ENCODE peak calls at places on chromosomes 13 and 19, in ten cellular contexts. One of them, this sample, is unnamed.

GRCh38 chr19:23823952-23824389 is 65.3 kb upstream of the ZNF681 start:
- DNase-seq in GM06990: peak; percentile 14
- DNase-seq in Caco-2: peak; percentile 31
- DNase-seq in tibial artery: no peak
- DNase-seq in Calu3: no peak
- DNase-seq in WTC11: peak; percentile 50
- DNase-seq in colonic mucosa: peak; percentile 33
- DNase-seq in omental fat pad: no peak
- DNase-seq in neural crest cell: no peak
- DNase-seq in A549: peak; percentile 30
- DNase-seq in this sample: no peak

GRCh38 chr13:33126909-33127607 is 110.8 kb downstream of the KL start:
- DNase-seq in GM06990: no peak
- DNase-seq in Caco-2: no peak
- DNase-seq in tibial artery: no peak
- DNase-seq in Calu3: no peak
- DNase-seq in WTC11: no peak
- DNase-seq in colonic mucosa: no peak
- DNase-seq in omental fat pad: no peak
- DNase-seq in neural crest cell: no peak
- DNase-seq in A549: no peak
- DNase-seq in this sample: peak; percentile 35

GRCh38 chr13:100213576-100213975 is 124.7 kb downstream of the PCCA start:
- DNase-seq in GM06990: no peak
- DNase-seq in Caco-2: no peak
- DNase-seq in tibial artery: no peak
- DNase-seq in Calu3: no peak
- DNase-seq in WTC11: no peak
- DNase-seq in colonic mucosa: no peak
- DNase-seq in omental fat pad: no peak
- DNase-seq in neural crest cell: no peak
- DNase-seq in A549: no peak
- DNase-seq in this sample: no peak

GRCh38 chr19:5775668-5776309 is 8.8 kb downstream of the PRR22 start:
- DNase-seq in GM06990: no peak
- DNase-seq in Caco-2: no peak
- DNase-seq in tibial artery: no peak
- DNase-seq in Calu3: no peak
- DNase-seq in WTC11: no peak
- DNase-seq in colonic mucosa: no peak
- DNase-seq in omental fat pad: no peak
- DNase-seq in neural crest cell: no peak
- DNase-seq in A549: peak; percentile 37
- DNase-seq in this sample: peak; percentile 76

GRCh38 chr19:19111138-19111835 is 27.0 kb downstream of the TMEM161A start:
- DNase-seq in GM06990: no peak
- DNase-seq in Caco-2: no peak
- DNase-seq in tibial artery: no peak
- DNase-seq in Calu3: no peak
- DNase-seq in WTC11: peak; percentile 23
- DNase-seq in colonic mucosa: no peak
- DNase-seq in omental fat pad: no peak
- DNase-seq in neural crest cell: no peak
- DNase-seq in A549: no peak
- DNase-seq in this sample: no peak

GRCh38 chr13:80400164-80400767 is 59.3 kb upstream of the SPRY2 start:
- DNase-seq in GM06990: no peak
- DNase-seq in Caco-2: no peak
- DNase-seq in tibial artery: no peak
- DNase-seq in Calu3: no peak
- DNase-seq in WTC11: no peak
- DNase-seq in colonic mucosa: no peak
- DNase-seq in omental fat pad: no peak
- DNase-seq in neural crest cell: no peak
- DNase-seq in A549: no peak
- DNase-seq in this sample: no peak

GRCh38 chr19:53549354-53549753 is 11.4 kb downstream of the ZNF331 start:
- DNase-seq in GM06990: no peak
- DNase-seq in Caco-2: no peak
- DNase-seq in tibial artery: no peak
- DNase-seq in Calu3: no peak
- DNase-seq in WTC11: no peak
- DNase-seq in colonic mucosa: no peak
- DNase-seq in omental fat pad: no peak
- DNase-seq in neural crest cell: no peak
- DNase-seq in A549: no peak
- DNase-seq in this sample: peak; percentile 59

GRCh38 chr19:55086730-55087541 is 11.3 kb downstream of the EPS8L1 start:
- DNase-seq in GM06990: no peak
- DNase-seq in Caco-2: no peak
- DNase-seq in tibial artery: peak; percentile 94
- DNase-seq in Calu3: no peak
- DNase-seq in WTC11: peak; percentile 99
- DNase-seq in colonic mucosa: peak; percentile 99
- DNase-seq in omental fat pad: peak; percentile 85
- DNase-seq in neural crest cell: peak; percentile 97
- DNase-seq in A549: no peak
- DNase-seq in this sample: peak; percentile 92

GRCh38 chr19:46299004-46299509 is 2.2 kb downstream of the HIF3A start:
- DNase-seq in GM06990: no peak
- DNase-seq in Caco-2: no peak
- DNase-seq in tibial artery: peak; percentile 96
- DNase-seq in Calu3: peak; percentile 99
- DNase-seq in WTC11: no peak
- DNase-seq in colonic mucosa: peak; percentile 99
- DNase-seq in omental fat pad: peak; percentile 98
- DNase-seq in neural crest cell: no peak
- DNase-seq in A549: peak; percentile 90
- DNase-seq in this sample: peak; percentile 49

GRCh38 chr19:16262618-16263017 is 62.0 kb upstream of the KLF2 start:
- DNase-seq in GM06990: no peak
- DNase-seq in Caco-2: peak; percentile 93
- DNase-seq in tibial artery: no peak
- DNase-seq in Calu3: no peak
- DNase-seq in WTC11: no peak
- DNase-seq in colonic mucosa: peak; percentile 72
- DNase-seq in omental fat pad: no peak
- DNase-seq in neural crest cell: no peak
- DNase-seq in A549: peak; percentile 71
- DNase-seq in this sample: no peak

GRCh38 chr13:19818223-19818842 is 35.6 kb upstream of the PSPC1 start:
- DNase-seq in GM06990: peak; percentile 26
- DNase-seq in Caco-2: peak; percentile 68
- DNase-seq in tibial artery: no peak
- DNase-seq in Calu3: peak; percentile 11
- DNase-seq in WTC11: peak; percentile 95
- DNase-seq in colonic mucosa: peak; percentile 42
- DNase-seq in omental fat pad: no peak
- DNase-seq in neural crest cell: peak; percentile 59
- DNase-seq in A549: peak; percentile 67
- DNase-seq in this sample: no peak
- TF ChIP-seq CTCF in GM06990: peak; percentile 56
- TF ChIP-seq CTCF in Caco-2: peak; percentile 36
- TF ChIP-seq CTCF in tibial artery: no peak
- TF ChIP-seq CTCF in Calu3: peak; percentile 47
- TF ChIP-seq CTCF in WTC11: peak; percentile 88
- TF ChIP-seq CTCF in colonic mucosa: peak; percentile 21
- TF ChIP-seq CTCF in omental fat pad: no peak
- TF ChIP-seq CTCF in neural crest cell: peak; percentile 74
- TF ChIP-seq CTCF in A549: peak; percentile 34
- TF ChIP-seq CTCF in this sample: peak; percentile 73

GRCh38 chr13:51675877-51676276 is 91.6 kb downstream of the WDFY2 start:
- DNase-seq in GM06990: no peak
- DNase-seq in Caco-2: no peak
- DNase-seq in tibial artery: no peak
- DNase-seq in Calu3: no peak
- DNase-seq in WTC11: no peak
- DNase-seq in colonic mucosa: no peak
- DNase-seq in omental fat pad: no peak
- DNase-seq in neural crest cell: no peak
- DNase-seq in A549: no peak
- DNase-seq in this sample: no peak

GRCh38 chr13:51674276-51674675 is 90.0 kb downstream of the WDFY2 start:
- DNase-seq in GM06990: no peak
- DNase-seq in Caco-2: peak; percentile 50
- DNase-seq in tibial artery: no peak
- DNase-seq in Calu3: peak; percentile 81
- DNase-seq in WTC11: peak; percentile 28
- DNase-seq in colonic mucosa: peak; percentile 27
- DNase-seq in omental fat pad: no peak
- DNase-seq in neural crest cell: no peak
- DNase-seq in A549: no peak
- DNase-seq in this sample: no peak

GRCh38 chr13:51679616-51680015 is 95.4 kb downstream of the WDFY2 start:
- DNase-seq in GM06990: no peak
- DNase-seq in Caco-2: no peak
- DNase-seq in tibial artery: no peak
- DNase-seq in Calu3: no peak
- DNase-seq in WTC11: no peak
- DNase-seq in colonic mucosa: no peak
- DNase-seq in omental fat pad: no peak
- DNase-seq in neural crest cell: no peak
- DNase-seq in A549: no peak
- DNase-seq in this sample: peak; percentile 21

GRCh38 chr13:51675385-51675784 is 91.1 kb downstream of the WDFY2 start:
- DNase-seq in GM06990: no peak
- DNase-seq in Caco-2: no peak
- DNase-seq in tibial artery: no peak
- DNase-seq in Calu3: no peak
- DNase-seq in WTC11: no peak
- DNase-seq in colonic mucosa: no peak
- DNase-seq in omental fat pad: no peak
- DNase-seq in neural crest cell: no peak
- DNase-seq in A549: no peak
- DNase-seq in this sample: no peak

DNA sequence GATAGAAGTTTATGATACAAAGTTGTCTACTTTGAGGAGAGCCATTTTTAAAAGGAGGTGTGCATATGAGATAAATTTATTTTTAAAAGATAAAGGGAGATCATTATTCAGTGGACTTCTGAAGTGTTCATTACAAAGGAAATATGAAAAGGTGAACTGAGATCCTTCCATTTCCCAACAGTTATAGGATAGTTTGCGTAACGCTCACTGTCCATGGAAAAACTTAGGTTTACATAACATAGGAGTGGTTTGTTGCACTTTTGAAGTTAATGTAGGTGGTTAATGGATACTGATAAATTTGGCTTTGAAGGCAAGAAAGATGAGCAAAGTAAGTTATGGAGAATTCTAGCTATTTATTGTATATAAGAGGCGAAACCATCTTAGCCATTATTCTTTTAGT is 92.5 kb downstream of the WDFY2 start:
- DNase-seq in GM06990: no peak
- DNase-seq in Caco-2: no peak
- DNase-seq in tibial artery: no peak
- DNase-seq in Calu3: no peak
- DNase-seq in WTC11: no peak
- DNase-seq in colonic mucosa: no peak
- DNase-seq in omental fat pad: no peak
- DNase-seq in neural crest cell: no peak
- DNase-seq in A549: no peak
- DNase-seq in this sample: no peak
- TF ChIP-seq CTCF in GM06990: no peak
- TF ChIP-seq CTCF in Caco-2: no peak
- TF ChIP-seq CTCF in tibial artery: no peak
- TF ChIP-seq CTCF in Calu3: no peak
- TF ChIP-seq CTCF in WTC11: no peak
- TF ChIP-seq CTCF in colonic mucosa: no peak
- TF ChIP-seq CTCF in omental fat pad: no peak
- TF ChIP-seq CTCF in neural crest cell: no peak
- TF ChIP-seq CTCF in A549: no peak
- TF ChIP-seq CTCF in this sample: no peak

GRCh38 chr13:50801087-50801931 is 42.2 kb downstream of the DLEU7 start:
- DNase-seq in GM06990: peak; percentile 42
- DNase-seq in Caco-2: peak; percentile 55
- DNase-seq in tibial artery: peak; percentile 37
- DNase-seq in Calu3: peak; percentile 63
- DNase-seq in WTC11: peak; percentile 65
- DNase-seq in colonic mucosa: peak; percentile 72
- DNase-seq in omental fat pad: no peak
- DNase-seq in neural crest cell: peak; percentile 73
- DNase-seq in A549: peak; percentile 57
- DNase-seq in this sample: peak; percentile 57
- TF ChIP-seq CTCF in GM06990: peak; percentile 71
- TF ChIP-seq CTCF in Caco-2: peak; percentile 74
- TF ChIP-seq CTCF in tibial artery: peak; percentile 62
- TF ChIP-seq CTCF in Calu3: peak; percentile 35
- TF ChIP-seq CTCF in WTC11: peak; percentile 47
- TF ChIP-seq CTCF in colonic mucosa: peak; percentile 63
- TF ChIP-seq CTCF in omental fat pad: peak; percentile 53
- TF ChIP-seq CTCF in neural crest cell: peak; percentile 85
- TF ChIP-seq CTCF in A549: peak; percentile 62
- TF ChIP-seq CTCF in this sample: peak; percentile 84

GRCh38 chr13:109273326-109273751 is 513.0 kb downstream of the IRS2 start:
- DNase-seq in GM06990: no peak
- DNase-seq in Caco-2: no peak
- DNase-seq in tibial artery: no peak
- DNase-seq in Calu3: no peak
- DNase-seq in WTC11: no peak
- DNase-seq in colonic mucosa: no peak
- DNase-seq in omental fat pad: no peak
- DNase-seq in neural crest cell: no peak
- DNase-seq in A549: peak; percentile 39
- DNase-seq in this sample: no peak

GRCh38 chr13:109274188-109274821 is 512.1 kb downstream of the IRS2 start:
- DNase-seq in GM06990: no peak
- DNase-seq in Caco-2: peak; percentile 71
- DNase-seq in tibial artery: no peak
- DNase-seq in Calu3: no peak
- DNase-seq in WTC11: peak; percentile 21
- DNase-seq in colonic mucosa: no peak
- DNase-seq in omental fat pad: no peak
- DNase-seq in neural crest cell: no peak
- DNase-seq in A549: peak; percentile 74
- DNase-seq in this sample: peak; percentile 65

GRCh38 chr13:109276261-109276660 is 510.1 kb downstream of the IRS2 start:
- DNase-seq in GM06990: no peak
- DNase-seq in Caco-2: no peak
- DNase-seq in tibial artery: no peak
- DNase-seq in Calu3: no peak
- DNase-seq in WTC11: no peak
- DNase-seq in colonic mucosa: no peak
- DNase-seq in omental fat pad: no peak
- DNase-seq in neural crest cell: no peak
- DNase-seq in A549: no peak
- DNase-seq in this sample: no peak

GRCh38 chr13:109275390-109275789 is 511.0 kb downstream of the IRS2 start:
- DNase-seq in GM06990: no peak
- DNase-seq in Caco-2: no peak
- DNase-seq in tibial artery: no peak
- DNase-seq in Calu3: no peak
- DNase-seq in WTC11: no peak
- DNase-seq in colonic mucosa: no peak
- DNase-seq in omental fat pad: no peak
- DNase-seq in neural crest cell: no peak
- DNase-seq in A549: no peak
- DNase-seq in this sample: no peak

DNA sequence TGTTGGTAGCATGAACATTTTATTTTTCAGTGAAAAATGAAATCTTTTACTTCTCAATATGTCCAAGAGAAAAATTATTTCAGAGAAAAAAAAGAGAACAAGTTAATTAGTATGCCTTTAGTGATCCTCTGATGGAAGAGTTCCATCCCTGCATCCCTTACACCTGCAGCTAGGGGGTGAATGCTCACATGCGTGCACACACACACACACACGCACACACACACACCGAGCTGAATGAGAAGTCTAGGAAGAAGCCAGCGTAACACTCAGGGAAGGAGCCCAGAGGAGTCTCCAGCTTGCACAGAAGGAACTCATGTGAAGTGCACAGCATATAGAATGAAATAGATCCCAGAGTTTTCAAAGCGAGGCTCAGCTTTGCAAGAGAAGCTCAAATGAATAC is 510.5 kb downstream of the IRS2 start:
- DNase-seq in GM06990: no peak
- DNase-seq in Caco-2: peak; percentile 70
- DNase-seq in tibial artery: no peak
- DNase-seq in Calu3: peak; percentile 13
- DNase-seq in WTC11: peak; percentile 32
- DNase-seq in colonic mucosa: no peak
- DNase-seq in omental fat pad: no peak
- DNase-seq in neural crest cell: no peak
- DNase-seq in A549: peak; percentile 79
- DNase-seq in this sample: no peak
- TF ChIP-seq CTCF in GM06990: no peak
- TF ChIP-seq CTCF in Caco-2: peak; percentile 45
- TF ChIP-seq CTCF in tibial artery: no peak
- TF ChIP-seq CTCF in Calu3: no peak
- TF ChIP-seq CTCF in WTC11: no peak
- TF ChIP-seq CTCF in colonic mucosa: peak; percentile 18
- TF ChIP-seq CTCF in omental fat pad: no peak
- TF ChIP-seq CTCF in neural crest cell: peak; percentile 33
- TF ChIP-seq CTCF in A549: no peak
- TF ChIP-seq CTCF in this sample: no peak

This sample was measured in HFFc6.